ENCODE peak calls at places on chromosomes 1 and 21, in six cellular contexts. One of them, this sample, is unnamed.

GRCh38 chr1:54996359-54996868 is 2.3 kb upstream of the BSND start:
- DNase-seq in NAMALWA: peak
- DNase-seq in activated CD4-positive, alpha-beta memory T cell treated with anti-CD3 and anti-CD28 coated beads, Interleukin-2, amount 10 ng/mL, durations not matched to agents 7 days and 5 days: peak
- DNase-seq in neural crest cell: peak
- DNase-seq in NCI-H524: peak
- DNase-seq in NCI-H187: peak
- DNase-seq in this sample: no peak

GRCh38 chr1:205354259-205354904 is 2.3 kb downstream of the KLHDC8A start:
- DNase-seq in neural crest cell: peak
- DNase-seq in NCI-H187: peak
- DNase-seq in NCI-H524: peak
- DNase-seq in activated CD4-positive, alpha-beta memory T cell treated with anti-CD3 and anti-CD28 coated beads, Interleukin-2, amount 10 ng/mL, durations not matched to agents 7 days and 5 days: peak
- DNase-seq in NAMALWA: peak
- DNase-seq in this sample: no peak

GRCh38 chr21:44836666-44837471 is 19.0 kb upstream of the SUMO3 start:
- DNase-seq in NAMALWA: peak
- DNase-seq in neural crest cell: no peak
- DNase-seq in NCI-H187: no peak
- DNase-seq in NCI-H524: peak
- DNase-seq in activated CD4-positive, alpha-beta memory T cell treated with anti-CD3 and anti-CD28 coated beads, Interleukin-2, amount 10 ng/mL, durations not matched to agents 7 days and 5 days: no peak
- DNase-seq in this sample: peak

GRCh38 chr1:82491301-82491986 is 690.7 kb downstream of the ADGRL2 start:
- DNase-seq in activated CD4-positive, alpha-beta memory T cell treated with anti-CD3 and anti-CD28 coated beads, Interleukin-2, amount 10 ng/mL, durations not matched to agents 7 days and 5 days: no peak
- DNase-seq in NCI-H524: peak
- DNase-seq in NCI-H187: no peak
- DNase-seq in NAMALWA: no peak
- DNase-seq in neural crest cell: no peak
- DNase-seq in this sample: no peak

GRCh38 chr1:232743999-232744398 is 61.2 kb upstream of the MAP10 start:
- DNase-seq in NCI-H524: no peak
- DNase-seq in neural crest cell: no peak
- DNase-seq in NCI-H187: no peak
- DNase-seq in NAMALWA: no peak
- DNase-seq in activated CD4-positive, alpha-beta memory T cell treated with anti-CD3 and anti-CD28 coated beads, Interleukin-2, amount 10 ng/mL, durations not matched to agents 7 days and 5 days: no peak
- DNase-seq in this sample: no peak

GRCh38 chr21:43297411-43297981 is 128.7 kb downstream of the CRYAA start:
- DNase-seq in neural crest cell: no peak
- DNase-seq in NCI-H524: no peak
- DNase-seq in NAMALWA: no peak
- DNase-seq in NCI-H187: no peak
- DNase-seq in activated CD4-positive, alpha-beta memory T cell treated with anti-CD3 and anti-CD28 coated beads, Interleukin-2, amount 10 ng/mL, durations not matched to agents 7 days and 5 days: no peak
- DNase-seq in this sample: no peak

GRCh38 chr1:156927215-156928042 is 7.0 kb downstream of the LRRC71 start:
- DNase-seq in neural crest cell: peak
- DNase-seq in activated CD4-positive, alpha-beta memory T cell treated with anti-CD3 and anti-CD28 coated beads, Interleukin-2, amount 10 ng/mL, durations not matched to agents 7 days and 5 days: peak
- DNase-seq in NAMALWA: peak
- DNase-seq in NCI-H524: peak
- DNase-seq in NCI-H187: peak
- DNase-seq in this sample: no peak

GRCh38 chr21:25657140-25657539 is 18.1 kb downstream of the JAM2 start:
- DNase-seq in NCI-H524: no peak
- DNase-seq in activated CD4-positive, alpha-beta memory T cell treated with anti-CD3 and anti-CD28 coated beads, Interleukin-2, amount 10 ng/mL, durations not matched to agents 7 days and 5 days: no peak
- DNase-seq in NAMALWA: no peak
- DNase-seq in neural crest cell: no peak
- DNase-seq in NCI-H187: no peak
- DNase-seq in this sample: no peak

GRCh38 chr1:12143631-12144155 is 23.1 kb upstream of the TNFRSF1B start:
- DNase-seq in NCI-H524: no peak
- DNase-seq in neural crest cell: no peak
- DNase-seq in NAMALWA: peak
- DNase-seq in NCI-H187: no peak
- DNase-seq in activated CD4-positive, alpha-beta memory T cell treated with anti-CD3 and anti-CD28 coated beads, Interleukin-2, amount 10 ng/mL, durations not matched to agents 7 days and 5 days: peak
- DNase-seq in this sample: no peak

GRCh38 chr1:168609133-168609715 is 32.8 kb downstream of the XCL1 start:
- DNase-seq in activated CD4-positive, alpha-beta memory T cell treated with anti-CD3 and anti-CD28 coated beads, Interleukin-2, amount 10 ng/mL, durations not matched to agents 7 days and 5 days: no peak
- DNase-seq in neural crest cell: no peak
- DNase-seq in NCI-H187: no peak
- DNase-seq in NAMALWA: no peak
- DNase-seq in NCI-H524: no peak
- DNase-seq in this sample: no peak

GRCh38 chr1:150578278-150579109 is 916 bp downstream of the MCL1 start:
- DNase-seq in NAMALWA: peak
- DNase-seq in NCI-H524: peak
- DNase-seq in activated CD4-positive, alpha-beta memory T cell treated with anti-CD3 and anti-CD28 coated beads, Interleukin-2, amount 10 ng/mL, durations not matched to agents 7 days and 5 days: peak
- DNase-seq in NCI-H187: peak
- DNase-seq in neural crest cell: no peak
- DNase-seq in this sample: no peak

GRCh38 chr21:31184462-31184861 is 146.2 kb upstream of the KRTAP19-8 start:
- DNase-seq in activated CD4-positive, alpha-beta memory T cell treated with anti-CD3 and anti-CD28 coated beads, Interleukin-2, amount 10 ng/mL, durations not matched to agents 7 days and 5 days: peak
- DNase-seq in neural crest cell: no peak
- DNase-seq in NCI-H524: no peak
- DNase-seq in NCI-H187: no peak
- DNase-seq in NAMALWA: no peak
- DNase-seq in this sample: no peak

GRCh38 chr1:50333595-50333974 is 89.7 kb downstream of the DMRTA2 start:
- DNase-seq in activated CD4-positive, alpha-beta memory T cell treated with anti-CD3 and anti-CD28 coated beads, Interleukin-2, amount 10 ng/mL, durations not matched to agents 7 days and 5 days: peak
- DNase-seq in NCI-H524: peak
- DNase-seq in neural crest cell: peak
- DNase-seq in NCI-H187: peak
- DNase-seq in NAMALWA: peak
- DNase-seq in this sample: no peak

GRCh38 chr1:172246521-172247390 is 173.7 kb upstream of the C1orf105 start:
- DNase-seq in activated CD4-positive, alpha-beta memory T cell treated with anti-CD3 and anti-CD28 coated beads, Interleukin-2, amount 10 ng/mL, durations not matched to agents 7 days and 5 days: no peak
- DNase-seq in NCI-H187: no peak
- DNase-seq in NCI-H524: no peak
- DNase-seq in NAMALWA: no peak
- DNase-seq in neural crest cell: no peak
- DNase-seq in this sample: no peak

GRCh38 chr1:38029725-38030511 is 16.7 kb downstream of the POU3F1 start:
- DNase-seq in NCI-H187: no peak
- DNase-seq in NAMALWA: no peak
- DNase-seq in NCI-H524: peak
- DNase-seq in neural crest cell: no peak
- DNase-seq in activated CD4-positive, alpha-beta memory T cell treated with anti-CD3 and anti-CD28 coated beads, Interleukin-2, amount 10 ng/mL, durations not matched to agents 7 days and 5 days: peak
- DNase-seq in this sample: no peak

This sample was measured in mesenteric fat pad.